ENCODE peak calls at places on chromosomes 5 and 9, in five cellular contexts. N is H9, Q is IMR-90, S is neuronal stem cell, J is H1. X is an unnamed sample.

GRCh38 chr5:167631191-167631590 is 660.3 kb upstream of the WWC1 start:
- DNase-seq in S (no peak), N (no peak), Q (no peak), J (no peak), X (no peak)

GRCh38 chr9:128712451-128713410 is 10.4 kb downstream of the PKN3 start:
- DNase-seq in Q (no peak), N (peak), J (no peak), S (no peak), X (no peak)

GRCh38 chr5:45101146-45101545 is 292.4 kb downstream of the MRPS30 start:
- DNase-seq in N (no peak), J (no peak), S (no peak), Q (no peak), X (no peak)

GRCh38 chr9:127721391-127721821 is 5.5 kb downstream of the TTC16 start:
- DNase-seq in J (no peak), N (no peak), Q (no peak), S (no peak), X (no peak)

GRCh38 chr9:127869310-127870152 is 7.9 kb downstream of the AK1 start:
- DNase-seq in Q (peak), N (peak), S (peak), J (peak), X (peak)

GRCh38 chr9:111852291-111852690 is 44.3 kb upstream of the UGCG start:
- DNase-seq in J (no peak), S (no peak), Q (no peak), N (no peak), X (no peak)

GRCh38 chr5:130496215-130496614 is 592.0 kb downstream of the CHSY3 start:
- DNase-seq in N (no peak), S (no peak), J (no peak), Q (no peak), X (no peak)

GRCh38 chr5:86797677-86798076 is 179.9 kb downstream of the COX7C start:
- DNase-seq in N (peak), J (no peak), Q (no peak), S (peak), X (no peak)

GRCh38 chr9:93566408-93567270 is 9.7 kb upstream of the PHF2 start:
- DNase-seq in N (peak), Q (peak), J (peak), S (peak), X (peak)

GRCh38 chr9:130947618-130948140 is 8.6 kb upstream of the FIBCD1 start:
- DNase-seq in S (no peak), Q (no peak), N (no peak), J (no peak), X (no peak)

GRCh38 chr5:10306114-10306513 is 1.6 kb downstream of the CMBL start:
- DNase-seq in S (no peak), J (no peak), N (no peak), Q (no peak), X (no peak)

GRCh38 chr5:180950291-180950949 is 38.2 kb upstream of the BTNL3 start:
- DNase-seq in J (no peak), N (no peak), S (no peak), Q (no peak), X (no peak)

GRCh38 chr9:135926402-135927194 is 19.3 kb upstream of the CAMSAP1 start:
- DNase-seq in J (no peak), N (no peak), Q (peak), S (no peak), X (peak)

GRCh38 chr9:89730715-89731114 is 125.9 kb downstream of the GADD45G start:
- DNase-seq in N (peak), S (no peak), J (no peak), Q (no peak), X (peak)
- H2AK5ac ChIP-seq in N (no peak), S (no peak), J (no peak), Q (no peak), X (no peak)

DNA sequence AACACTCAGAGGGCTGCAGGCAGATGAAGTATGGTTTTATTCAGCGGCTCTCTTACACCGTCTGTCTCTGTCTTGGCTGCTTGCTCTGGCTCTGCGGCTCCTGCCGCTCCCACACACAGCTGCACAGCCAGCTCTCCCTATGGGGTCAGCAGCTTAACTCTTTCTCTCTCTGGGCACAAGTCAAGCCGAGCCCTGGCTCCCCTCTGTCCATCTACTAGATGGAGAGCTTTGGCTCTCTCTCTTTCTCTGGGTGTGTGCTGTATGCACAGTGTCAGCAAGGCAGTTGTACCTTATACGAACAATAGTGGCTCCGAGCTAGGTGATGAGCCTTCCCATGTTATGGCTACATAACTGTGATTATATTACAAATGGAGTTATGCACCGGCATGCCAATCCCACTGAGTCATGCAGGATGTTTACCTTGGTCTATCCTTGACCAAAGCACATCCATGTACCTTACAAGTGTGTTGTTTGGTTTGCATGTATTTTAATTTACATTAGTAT is 19.3 kb upstream of the PPP2CA start:
- DNase-seq in Q (peak), S (no peak), J (no peak), N (peak), X (peak)
- H2AFZ ChIP-seq in Q (peak), S (peak), J (peak), N (no peak), X (peak)

GRCh38 chr5:108556414-108556813 is 174.5 kb upstream of the FBXL17 start:
- DNase-seq in Q (no peak), N (no peak), S (no peak), J (no peak), X (peak)

GRCh38 chr5:108561416-108562204 is 179.7 kb upstream of the FBXL17 start:
- DNase-seq in J (no peak), S (no peak), N (peak), Q (peak), X (peak)

GRCh38 chr5:108560581-108560980 is 178.7 kb upstream of the FBXL17 start:
- DNase-seq in N (no peak), Q (peak), J (no peak), S (no peak), X (peak)

GRCh38 chr5:108562205-108562454 is 180.2 kb upstream of the FBXL17 start:
- DNase-seq in Q (no peak), N (no peak), S (no peak), J (no peak), X (no peak)

DNA sequence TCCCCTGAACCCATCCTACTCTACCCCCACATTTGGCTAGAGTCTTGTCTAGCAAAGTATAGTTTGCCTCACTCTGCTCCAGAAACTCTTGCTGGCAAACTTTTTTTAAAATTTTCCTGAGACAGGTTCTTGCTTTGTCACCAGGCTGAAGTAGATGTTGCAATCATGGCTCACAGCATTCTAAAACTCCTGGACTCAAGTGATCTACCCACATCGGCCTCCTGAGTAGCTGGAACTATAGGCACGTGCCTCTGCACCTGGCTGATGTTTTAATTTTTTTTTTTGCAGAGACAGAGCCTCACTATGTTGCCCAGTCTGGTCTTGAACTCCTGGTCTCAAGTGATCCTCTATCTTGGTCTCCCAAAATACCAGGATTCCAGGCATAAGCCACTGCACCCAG is 175.8 kb upstream of the FBXL17 start:
- DNase-seq in Q (peak), S (no peak), N (no peak), J (no peak), X (peak)
- H2BK15ac ChIP-seq in Q (peak), S (no peak), N (no peak), J (no peak), X (no peak)

GRCh38 chr5:34476941-34477565 is 179.1 kb upstream of the RAI14 start:
- DNase-seq in S (no peak), Q (no peak), J (no peak), N (no peak), X (no peak)
- H2AK5ac ChIP-seq in S (no peak), Q (peak), J (peak), N (no peak), X (no peak)

DNA sequence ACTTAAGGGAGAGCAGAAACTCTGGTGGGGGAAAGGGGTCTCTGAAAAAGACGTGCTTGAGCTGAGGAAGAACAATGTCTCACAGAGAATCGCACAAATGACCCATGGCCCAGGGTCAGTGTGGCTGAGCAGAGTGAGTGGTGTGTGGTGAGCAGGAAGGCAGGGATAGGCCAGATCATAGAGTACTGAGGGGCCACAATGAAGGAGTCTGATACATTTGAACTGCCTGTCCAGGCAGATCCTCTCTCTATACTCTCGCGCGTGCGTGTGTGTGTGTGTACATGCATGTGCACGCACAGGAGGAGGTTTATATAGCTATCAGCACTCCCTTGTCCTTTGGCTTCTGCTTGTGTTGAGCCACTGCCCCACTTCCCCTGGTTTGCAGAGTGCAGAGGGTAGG is 294.1 kb downstream of the ZNF608 start:
- DNase-seq in S (no peak), J (no peak), N (no peak), Q (no peak), X (no peak)
- H2AFZ ChIP-seq in S (peak), J (peak), N (no peak), Q (no peak), X (no peak)